ENCODE peak calls at places on chromosomes 5 and 9, in five cellular contexts. K is IMR-90, T is K562, J is GM12878, Y is HepG2. O is an unnamed sample.

GRCh38 chr5:18507114-18507513 is 872.9 kb downstream of the TAF11L14 start:
- DNase-seq in K (no peak), T (no peak), J (no peak), Y (no peak), O (no peak)

GRCh38 chr5:67487862-67488261 is 291.3 kb upstream of the CD180 start:
- DNase-seq in K (no peak), T (no peak), J (no peak), Y (no peak), O (no peak)

GRCh38 chr5:64869419-64869818 is 100.7 kb downstream of the CWC27 start:
- DNase-seq in K (peak), T (no peak), J (no peak), Y (no peak), O (no peak)

GRCh38 chr9:129259373-129259772 is 81.3 kb upstream of the IER5L start:
- DNase-seq in K (no peak), T (no peak), J (no peak), Y (no peak), O (no peak)

GRCh38 chr5:17178316-17178715 is 39.1 kb upstream of the BASP1 start:
- DNase-seq in K (peak), T (no peak), J (no peak), Y (no peak), O (no peak)

GRCh38 chr5:38208782-38209378 is 49.5 kb upstream of the EGFLAM start:
- DNase-seq in K (peak), T (peak), J (no peak), Y (peak), O (peak)

GRCh38 chr5:175434800-175435199 is 9.2 kb downstream of the DRD1 start:
- DNase-seq in K (no peak), T (no peak), J (no peak), Y (no peak), O (no peak)

GRCh38 chr9:129561594-129562281 is 59.2 kb downstream of the C9orf50 start:
- DNase-seq in K (peak), T (no peak), J (no peak), Y (no peak), O (no peak)

GRCh38 chr5:161105563-161105962 is 253.6 kb upstream of the ATP10B start:
- DNase-seq in K (no peak), T (no peak), J (no peak), Y (no peak), O (no peak)

GRCh38 chr5:141882594-141883183 is 4.5 kb upstream of the PCDH1 start:
- DNase-seq in K (no peak), T (no peak), J (no peak), Y (peak), O (peak)

GRCh38 chr5:68343421-68343826 is 127.9 kb downstream of the PIK3R1 start:
- DNase-seq in K (peak), T (peak), J (peak), Y (no peak), O (no peak)

GRCh38 chr9:125235805-125236534 is 5.2 kb downstream of the HSPA5 start:
- DNase-seq in K (no peak), T (no peak), J (no peak), Y (no peak), O (no peak)

GRCh38 chr5:129399069-129399468 is 61.0 kb upstream of the ADAMTS19 start:
- DNase-seq in K (no peak), T (no peak), J (no peak), Y (no peak), O (no peak)

GRCh38 chr5:55176176-55176818 is 3.3 kb upstream of the CDC20B start:
- DNase-seq in K (no peak), T (peak), J (no peak), Y (peak), O (peak)

GRCh38 chr9:73059304-73059703 is 92.4 kb upstream of the ANXA1 start:
- DNase-seq in K (no peak), T (no peak), J (no peak), Y (no peak), O (no peak)

GRCh38 chr9:14746655-14747054 is 24.1 kb upstream of the CER1 start:
- DNase-seq in K (no peak), T (no peak), J (no peak), Y (no peak), O (no peak)

GRCh38 chr5:851553-851952 is 767 bp upstream of the ZDHHC11 start:
- DNase-seq in K (no peak), T (no peak), J (no peak), Y (no peak), O (no peak)

GRCh38 chr9:489198-490197 is 274.8 kb downstream of the DOCK8 start:
- DNase-seq in K (no peak), T (no peak), J (no peak), Y (peak), O (no peak)

GRCh38 chr5:127506616-127507015 is 10.8 kb upstream of the PRRC1 start:
- DNase-seq in K (no peak), T (no peak), J (no peak), Y (no peak), O (no peak)

GRCh38 chr5:174319551-174319950 is 274.0 kb downstream of the NSG2 start:
- DNase-seq in K (no peak), T (no peak), J (no peak), Y (no peak), O (no peak)

GRCh38 chr9:116632990-116633441 is 54.1 kb upstream of the TRIM32 start:
- DNase-seq in K (peak), T (no peak), J (no peak), Y (no peak), O (no peak)

GRCh38 chr9:110886832-110887231 is 151.4 kb downstream of the LPAR1 start:
- DNase-seq in K (peak), T (no peak), J (no peak), Y (no peak), O (no peak)

DNA sequence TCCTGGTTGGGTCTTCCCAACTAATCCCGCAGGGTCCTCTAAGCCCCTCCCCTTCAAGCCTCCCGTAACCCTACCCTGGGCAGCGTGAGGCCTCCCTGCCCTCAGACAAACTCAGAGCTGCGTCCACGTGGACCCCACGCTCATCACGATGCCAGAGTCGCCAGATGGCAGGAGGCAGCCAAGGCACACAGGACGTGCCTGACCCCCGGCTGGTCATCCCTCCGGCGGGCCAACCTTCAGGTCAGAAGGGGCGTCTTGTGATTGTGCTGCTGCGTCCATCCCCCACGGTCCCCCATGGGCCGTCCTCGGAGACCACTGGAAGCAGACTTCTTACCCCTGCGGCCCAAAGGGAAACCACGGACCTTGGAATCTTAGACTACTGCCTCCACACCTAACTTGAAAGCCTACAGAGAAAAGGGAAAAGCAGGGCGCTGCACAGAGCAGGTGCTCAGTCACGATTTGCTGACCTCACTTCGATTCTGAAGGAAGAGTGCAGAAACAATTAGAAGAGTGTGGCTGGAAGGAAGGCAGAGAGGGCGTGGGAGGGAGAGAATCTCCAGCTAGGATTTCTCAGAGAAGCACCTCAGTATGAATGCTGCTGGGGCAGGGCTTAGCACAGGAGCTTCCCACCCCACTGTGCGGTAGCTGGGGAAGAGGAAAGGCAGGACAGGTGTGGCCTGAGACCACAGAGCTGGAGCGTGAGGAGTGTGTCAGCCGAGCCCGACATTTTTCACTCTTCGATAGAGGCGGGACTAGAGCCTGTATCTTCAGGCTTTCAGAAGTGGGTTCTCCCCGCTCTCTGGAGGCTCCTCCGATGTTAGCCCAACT is 174.8 kb downstream of the ERCC6L2 start:
- DNase-seq in K (no peak), T (no peak), J (no peak), Y (no peak), O (no peak)
- TF ChIP-seq MXI1 in K (no peak), T (no peak), J (no peak), Y (no peak), O (no peak)

GRCh38 chr9:127418037-127418471 is 6.1 kb upstream of the ZNF79 start:
- DNase-seq in K (no peak), T (peak), J (no peak), Y (peak), O (peak)
- TF ChIP-seq MXI1 in K (no peak), T (no peak), J (no peak), Y (no peak), O (no peak)

DNA sequence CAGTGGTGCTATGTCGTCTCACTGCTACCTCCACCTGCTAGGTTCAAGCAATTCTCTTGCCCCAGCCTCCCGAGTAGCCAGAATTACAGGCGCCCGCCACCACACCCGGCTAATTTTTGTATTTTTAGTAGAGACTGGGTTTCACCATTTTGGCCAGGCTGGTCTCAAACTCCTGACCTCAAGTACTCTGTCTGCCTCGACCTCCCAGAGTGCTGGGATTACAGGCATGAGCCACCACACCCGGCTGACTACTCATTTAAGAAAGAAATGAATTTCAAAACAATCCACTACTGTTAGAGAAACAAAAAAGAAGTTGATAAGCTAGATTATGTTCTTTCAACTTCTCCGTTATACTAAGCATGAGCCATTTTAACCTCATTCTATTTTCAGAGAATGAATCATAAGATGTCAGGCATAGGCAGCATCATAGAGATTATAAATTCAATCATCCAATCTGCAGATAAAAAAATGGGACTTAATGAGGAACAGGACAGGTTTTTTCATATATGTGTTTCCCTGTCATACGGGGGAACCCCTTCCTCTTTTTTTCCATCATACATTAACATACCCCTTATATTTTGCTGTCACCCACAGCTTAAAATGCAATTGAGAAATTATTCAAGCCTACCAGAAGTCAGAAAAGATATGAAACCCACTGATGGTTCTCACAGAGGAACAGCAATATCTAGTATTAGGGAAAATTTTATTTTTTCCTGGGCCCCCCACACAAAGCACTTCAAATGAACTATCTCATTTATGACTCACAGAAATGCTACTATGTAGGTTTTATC is 26.5 kb upstream of the ADRB2 start:
- DNase-seq in K (peak), T (no peak), J (no peak), Y (no peak), O (no peak)
- TF ChIP-seq MXI1 in K (no peak), T (no peak), J (no peak), Y (no peak), O (no peak)

DNA sequence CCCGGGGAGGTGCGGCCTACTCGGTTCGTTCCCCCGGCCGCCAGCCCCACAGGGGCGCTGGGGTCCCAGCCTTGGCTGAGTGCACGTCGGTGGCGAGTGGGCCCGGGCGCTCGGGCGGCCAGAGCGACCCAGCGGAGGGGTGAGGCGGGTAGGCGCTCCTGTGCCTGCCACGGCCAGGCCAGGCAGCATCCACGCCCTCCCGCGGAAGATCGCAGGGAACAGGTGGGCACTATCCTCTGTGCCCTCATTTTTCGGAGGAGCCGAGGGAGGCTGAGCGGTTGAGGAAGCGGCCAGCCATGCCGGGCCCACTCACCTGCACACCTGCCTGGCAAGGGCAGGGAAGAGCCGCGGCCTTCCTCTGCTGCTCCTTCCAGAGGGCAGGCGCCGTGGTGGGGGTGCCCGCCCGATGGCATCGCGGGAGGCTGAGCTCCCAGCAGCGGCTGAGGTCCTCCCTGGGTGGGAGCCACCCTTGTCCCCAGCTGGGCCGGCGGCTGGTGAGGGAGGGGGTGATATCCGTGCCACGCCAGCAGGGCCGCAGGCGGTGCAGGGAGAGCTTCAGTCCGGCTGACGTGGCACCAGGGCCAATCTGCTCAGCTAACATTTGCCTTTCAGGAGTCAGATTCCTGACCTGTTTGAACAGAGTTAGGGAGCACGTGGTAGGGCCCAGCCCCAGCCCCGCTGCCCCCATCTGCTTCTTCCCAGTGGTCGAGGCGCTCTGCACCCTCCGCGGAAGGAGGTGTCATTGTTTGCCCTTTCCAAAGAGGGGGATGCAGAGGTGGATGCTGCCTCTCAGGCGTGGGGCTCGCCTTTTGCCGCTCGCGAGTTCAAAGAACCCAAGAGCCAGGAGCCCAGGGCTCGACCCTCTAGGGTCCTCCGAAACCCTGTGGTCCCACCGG is 1.6 kb upstream of the SEC16A start:
- DNase-seq in K (no peak), T (no peak), J (no peak), Y (peak), O (no peak)
- TF ChIP-seq MXI1 in K (no peak), T (no peak), J (no peak), Y (peak), O (no peak)

GRCh38 chr5:63686938-63687337 is 275.3 kb downstream of the HTR1A start:
- DNase-seq in K (no peak), T (no peak), J (no peak), Y (no peak), O (no peak)

GRCh38 chr5:63687854-63688253 is 274.4 kb downstream of the HTR1A start:
- DNase-seq in K (no peak), T (no peak), J (no peak), Y (no peak), O (no peak)
- TF ChIP-seq MXI1 in K (no peak), T (no peak), J (no peak), Y (no peak), O (no peak)

O was measured in SK-N-SH.